ENCODE peak calls at places on chromosomes 6 and 20, in eight cellular contexts. One of them, this sample, is unnamed.

GRCh38 chr6:127914240-127914639 is 13.4 kb upstream of the THEMIS start:
- DNase-seq in NCI-H1105: no peak
- DNase-seq in stimulated activated naive B cell treated with anti-CD40 and anti-IgM and Interleukin-4, amounts not matched to agents 10 μg/mL and 1 μg/mL and 100 μg/mL, for 72 hours: no peak
- DNase-seq in left ventricle myocardium inferior: no peak
- DNase-seq in amygdala: no peak
- DNase-seq in hypothalamus: no peak
- DNase-seq in AG04450: no peak
- DNase-seq in T-helper 9 cell: no peak
- DNase-seq in this sample: no peak

GRCh38 chr6:127343753-127344659 is 597 bp upstream of the ECHDC1 start:
- DNase-seq in NCI-H1105: no peak
- DNase-seq in stimulated activated naive B cell treated with anti-CD40 and anti-IgM and Interleukin-4, amounts not matched to agents 10 μg/mL and 1 μg/mL and 100 μg/mL, for 72 hours: no peak
- DNase-seq in left ventricle myocardium inferior: no peak
- DNase-seq in amygdala: no peak
- DNase-seq in hypothalamus: no peak
- DNase-seq in AG04450: peak; percentile 41
- DNase-seq in T-helper 9 cell: no peak
- DNase-seq in this sample: no peak

GRCh38 chr20:32366380-32366779 is 8.2 kb downstream of the ASXL1 start:
- DNase-seq in NCI-H1105: no peak
- DNase-seq in stimulated activated naive B cell treated with anti-CD40 and anti-IgM and Interleukin-4, amounts not matched to agents 10 μg/mL and 1 μg/mL and 100 μg/mL, for 72 hours: no peak
- DNase-seq in left ventricle myocardium inferior: no peak
- DNase-seq in amygdala: no peak
- DNase-seq in hypothalamus: no peak
- DNase-seq in AG04450: no peak
- DNase-seq in T-helper 9 cell: no peak
- DNase-seq in this sample: no peak

GRCh38 chr6:20875369-20875963 is 341.2 kb downstream of the CDKAL1 start:
- DNase-seq in NCI-H1105: no peak
- DNase-seq in stimulated activated naive B cell treated with anti-CD40 and anti-IgM and Interleukin-4, amounts not matched to agents 10 μg/mL and 1 μg/mL and 100 μg/mL, for 72 hours: no peak
- DNase-seq in left ventricle myocardium inferior: no peak
- DNase-seq in amygdala: no peak
- DNase-seq in hypothalamus: no peak
- DNase-seq in AG04450: peak; percentile 18
- DNase-seq in T-helper 9 cell: no peak
- DNase-seq in this sample: no peak

GRCh38 chr6:143531720-143532504 is 20.4 kb upstream of the FUCA2 start:
- DNase-seq in NCI-H1105: no peak
- DNase-seq in stimulated activated naive B cell treated with anti-CD40 and anti-IgM and Interleukin-4, amounts not matched to agents 10 μg/mL and 1 μg/mL and 100 μg/mL, for 72 hours: no peak
- DNase-seq in left ventricle myocardium inferior: no peak
- DNase-seq in amygdala: no peak
- DNase-seq in hypothalamus: no peak
- DNase-seq in AG04450: no peak
- DNase-seq in T-helper 9 cell: no peak
- DNase-seq in this sample: no peak

GRCh38 chr20:53826597-53827291 is 233.1 kb upstream of the ZNF217 start:
- DNase-seq in NCI-H1105: no peak
- DNase-seq in stimulated activated naive B cell treated with anti-CD40 and anti-IgM and Interleukin-4, amounts not matched to agents 10 μg/mL and 1 μg/mL and 100 μg/mL, for 72 hours: peak; percentile 60
- DNase-seq in left ventricle myocardium inferior: no peak
- DNase-seq in amygdala: no peak
- DNase-seq in hypothalamus: no peak
- DNase-seq in AG04450: no peak
- DNase-seq in T-helper 9 cell: no peak
- DNase-seq in this sample: no peak

GRCh38 chr20:61442075-61442670 is 190.1 kb downstream of the CDH4 start:
- DNase-seq in NCI-H1105: no peak
- DNase-seq in stimulated activated naive B cell treated with anti-CD40 and anti-IgM and Interleukin-4, amounts not matched to agents 10 μg/mL and 1 μg/mL and 100 μg/mL, for 72 hours: no peak
- DNase-seq in left ventricle myocardium inferior: no peak
- DNase-seq in amygdala: no peak
- DNase-seq in hypothalamus: no peak
- DNase-seq in AG04450: no peak
- DNase-seq in T-helper 9 cell: no peak
- DNase-seq in this sample: no peak

GRCh38 chr6:159966339-159966738 is 2.5 kb upstream of the IGF2R start:
- DNase-seq in NCI-H1105: no peak
- DNase-seq in stimulated activated naive B cell treated with anti-CD40 and anti-IgM and Interleukin-4, amounts not matched to agents 10 μg/mL and 1 μg/mL and 100 μg/mL, for 72 hours: no peak
- DNase-seq in left ventricle myocardium inferior: no peak
- DNase-seq in amygdala: no peak
- DNase-seq in hypothalamus: no peak
- DNase-seq in AG04450: no peak
- DNase-seq in T-helper 9 cell: no peak
- DNase-seq in this sample: no peak

GRCh38 chr6:137332637-137333228 is 113.5 kb upstream of the IFNGR1 start:
- DNase-seq in NCI-H1105: no peak
- DNase-seq in stimulated activated naive B cell treated with anti-CD40 and anti-IgM and Interleukin-4, amounts not matched to agents 10 μg/mL and 1 μg/mL and 100 μg/mL, for 72 hours: no peak
- DNase-seq in left ventricle myocardium inferior: no peak
- DNase-seq in amygdala: no peak
- DNase-seq in hypothalamus: no peak
- DNase-seq in AG04450: no peak
- DNase-seq in T-helper 9 cell: no peak
- DNase-seq in this sample: no peak

GRCh38 chr6:163405412-163406309 is 8.9 kb upstream of the QKI start:
- DNase-seq in NCI-H1105: no peak
- DNase-seq in stimulated activated naive B cell treated with anti-CD40 and anti-IgM and Interleukin-4, amounts not matched to agents 10 μg/mL and 1 μg/mL and 100 μg/mL, for 72 hours: peak; percentile 15
- DNase-seq in left ventricle myocardium inferior: peak; percentile 69
- DNase-seq in amygdala: peak; percentile 76
- DNase-seq in hypothalamus: peak; percentile 54
- DNase-seq in AG04450: no peak
- DNase-seq in T-helper 9 cell: no peak
- DNase-seq in this sample: no peak

GRCh38 chr6:167510648-167511047 is 185.8 kb downstream of the TTLL2 start:
- DNase-seq in NCI-H1105: no peak
- DNase-seq in stimulated activated naive B cell treated with anti-CD40 and anti-IgM and Interleukin-4, amounts not matched to agents 10 μg/mL and 1 μg/mL and 100 μg/mL, for 72 hours: no peak
- DNase-seq in left ventricle myocardium inferior: no peak
- DNase-seq in amygdala: no peak
- DNase-seq in hypothalamus: no peak
- DNase-seq in AG04450: no peak
- DNase-seq in T-helper 9 cell: no peak
- DNase-seq in this sample: no peak

GRCh38 chr20:37394543-37395410 is 48.8 kb downstream of the SRC start:
- DNase-seq in NCI-H1105: no peak
- DNase-seq in stimulated activated naive B cell treated with anti-CD40 and anti-IgM and Interleukin-4, amounts not matched to agents 10 μg/mL and 1 μg/mL and 100 μg/mL, for 72 hours: no peak
- DNase-seq in left ventricle myocardium inferior: no peak
- DNase-seq in amygdala: no peak
- DNase-seq in hypothalamus: no peak
- DNase-seq in AG04450: no peak
- DNase-seq in T-helper 9 cell: no peak
- DNase-seq in this sample: no peak

GRCh38 chr6:144302701-144303351 is 17.7 kb downstream of the UTRN start:
- DNase-seq in NCI-H1105: no peak
- DNase-seq in stimulated activated naive B cell treated with anti-CD40 and anti-IgM and Interleukin-4, amounts not matched to agents 10 μg/mL and 1 μg/mL and 100 μg/mL, for 72 hours: no peak
- DNase-seq in left ventricle myocardium inferior: no peak
- DNase-seq in amygdala: no peak
- DNase-seq in hypothalamus: no peak
- DNase-seq in AG04450: no peak
- DNase-seq in T-helper 9 cell: no peak
- DNase-seq in this sample: no peak

GRCh38 chr6:154786144-154786868 is 53.1 kb downstream of the SCAF8 start:
- DNase-seq in NCI-H1105: no peak
- DNase-seq in stimulated activated naive B cell treated with anti-CD40 and anti-IgM and Interleukin-4, amounts not matched to agents 10 μg/mL and 1 μg/mL and 100 μg/mL, for 72 hours: no peak
- DNase-seq in left ventricle myocardium inferior: no peak
- DNase-seq in amygdala: no peak
- DNase-seq in hypothalamus: no peak
- DNase-seq in AG04450: no peak
- DNase-seq in T-helper 9 cell: no peak
- DNase-seq in this sample: no peak

GRCh38 chr6:166584813-166585429 is 1.6 kb downstream of the RAMACL start:
- DNase-seq in NCI-H1105: no peak
- DNase-seq in stimulated activated naive B cell treated with anti-CD40 and anti-IgM and Interleukin-4, amounts not matched to agents 10 μg/mL and 1 μg/mL and 100 μg/mL, for 72 hours: no peak
- DNase-seq in left ventricle myocardium inferior: no peak
- DNase-seq in amygdala: no peak
- DNase-seq in hypothalamus: no peak
- DNase-seq in AG04450: no peak
- DNase-seq in T-helper 9 cell: no peak
- DNase-seq in this sample: no peak

GRCh38 chr6:41536884-41537347 is 9.3 kb upstream of the FOXP4 start:
- DNase-seq in NCI-H1105: peak; percentile 89
- DNase-seq in stimulated activated naive B cell treated with anti-CD40 and anti-IgM and Interleukin-4, amounts not matched to agents 10 μg/mL and 1 μg/mL and 100 μg/mL, for 72 hours: no peak
- DNase-seq in left ventricle myocardium inferior: no peak
- DNase-seq in amygdala: no peak
- DNase-seq in hypothalamus: no peak
- DNase-seq in AG04450: no peak
- DNase-seq in T-helper 9 cell: no peak
- DNase-seq in this sample: no peak

GRCh38 chr6:147497472-147497871 is 11.0 kb upstream of the SAMD5 start:
- DNase-seq in NCI-H1105: no peak
- DNase-seq in stimulated activated naive B cell treated with anti-CD40 and anti-IgM and Interleukin-4, amounts not matched to agents 10 μg/mL and 1 μg/mL and 100 μg/mL, for 72 hours: no peak
- DNase-seq in left ventricle myocardium inferior: no peak
- DNase-seq in amygdala: no peak
- DNase-seq in hypothalamus: no peak
- DNase-seq in AG04450: no peak
- DNase-seq in T-helper 9 cell: no peak
- DNase-seq in this sample: no peak

GRCh38 chr6:142853244-142854180 is 91.5 kb downstream of the HIVEP2 start:
- DNase-seq in NCI-H1105: no peak
- DNase-seq in stimulated activated naive B cell treated with anti-CD40 and anti-IgM and Interleukin-4, amounts not matched to agents 10 μg/mL and 1 μg/mL and 100 μg/mL, for 72 hours: no peak
- DNase-seq in left ventricle myocardium inferior: no peak
- DNase-seq in amygdala: no peak
- DNase-seq in hypothalamus: no peak
- DNase-seq in AG04450: no peak
- DNase-seq in T-helper 9 cell: no peak
- DNase-seq in this sample: no peak

GRCh38 chr20:9609892-9610502 is 95.6 kb downstream of the LAMP5 start:
- DNase-seq in NCI-H1105: peak; percentile 68
- DNase-seq in stimulated activated naive B cell treated with anti-CD40 and anti-IgM and Interleukin-4, amounts not matched to agents 10 μg/mL and 1 μg/mL and 100 μg/mL, for 72 hours: no peak
- DNase-seq in left ventricle myocardium inferior: no peak
- DNase-seq in amygdala: peak; percentile 46
- DNase-seq in hypothalamus: no peak
- DNase-seq in AG04450: peak; percentile 36
- DNase-seq in T-helper 9 cell: peak; percentile 1
- DNase-seq in this sample: no peak

GRCh38 chr6:140731741-140732140 is 1357.3 kb upstream of the CITED2 start:
- DNase-seq in NCI-H1105: no peak
- DNase-seq in stimulated activated naive B cell treated with anti-CD40 and anti-IgM and Interleukin-4, amounts not matched to agents 10 μg/mL and 1 μg/mL and 100 μg/mL, for 72 hours: no peak
- DNase-seq in left ventricle myocardium inferior: no peak
- DNase-seq in amygdala: no peak
- DNase-seq in hypothalamus: no peak
- DNase-seq in AG04450: no peak
- DNase-seq in T-helper 9 cell: no peak
- DNase-seq in this sample: no peak

GRCh38 chr6:86407128-86407527 is 530.2 kb upstream of the HTR1E start:
- DNase-seq in NCI-H1105: no peak
- DNase-seq in stimulated activated naive B cell treated with anti-CD40 and anti-IgM and Interleukin-4, amounts not matched to agents 10 μg/mL and 1 μg/mL and 100 μg/mL, for 72 hours: no peak
- DNase-seq in left ventricle myocardium inferior: no peak
- DNase-seq in amygdala: no peak
- DNase-seq in hypothalamus: no peak
- DNase-seq in AG04450: no peak
- DNase-seq in T-helper 9 cell: no peak
- DNase-seq in this sample: no peak

GRCh38 chr6:41712651-41713103 is 22.7 kb downstream of the TFEB start:
- DNase-seq in NCI-H1105: no peak
- DNase-seq in stimulated activated naive B cell treated with anti-CD40 and anti-IgM and Interleukin-4, amounts not matched to agents 10 μg/mL and 1 μg/mL and 100 μg/mL, for 72 hours: no peak
- DNase-seq in left ventricle myocardium inferior: peak; percentile 80
- DNase-seq in amygdala: peak; percentile 89
- DNase-seq in hypothalamus: peak; percentile 94
- DNase-seq in AG04450: no peak
- DNase-seq in T-helper 9 cell: no peak
- DNase-seq in this sample: no peak

GRCh38 chr6:148952147-148953041 is 205.6 kb downstream of the UST start:
- DNase-seq in NCI-H1105: no peak
- DNase-seq in stimulated activated naive B cell treated with anti-CD40 and anti-IgM and Interleukin-4, amounts not matched to agents 10 μg/mL and 1 μg/mL and 100 μg/mL, for 72 hours: no peak
- DNase-seq in left ventricle myocardium inferior: no peak
- DNase-seq in amygdala: no peak
- DNase-seq in hypothalamus: no peak
- DNase-seq in AG04450: no peak
- DNase-seq in T-helper 9 cell: no peak
- DNase-seq in this sample: no peak

GRCh38 chr6:4180653-4181255 is 45.4 kb upstream of the ECI2 start:
- DNase-seq in NCI-H1105: no peak
- DNase-seq in stimulated activated naive B cell treated with anti-CD40 and anti-IgM and Interleukin-4, amounts not matched to agents 10 μg/mL and 1 μg/mL and 100 μg/mL, for 72 hours: no peak
- DNase-seq in left ventricle myocardium inferior: no peak
- DNase-seq in amygdala: no peak
- DNase-seq in hypothalamus: no peak
- DNase-seq in AG04450: peak; percentile 20
- DNase-seq in T-helper 9 cell: no peak
- DNase-seq in this sample: peak; percentile 53

GRCh38 chr6:44535446-44535845 is 147.9 kb downstream of the CDC5L start:
- DNase-seq in NCI-H1105: no peak
- DNase-seq in stimulated activated naive B cell treated with anti-CD40 and anti-IgM and Interleukin-4, amounts not matched to agents 10 μg/mL and 1 μg/mL and 100 μg/mL, for 72 hours: no peak
- DNase-seq in left ventricle myocardium inferior: no peak
- DNase-seq in amygdala: no peak
- DNase-seq in hypothalamus: no peak
- DNase-seq in AG04450: no peak
- DNase-seq in T-helper 9 cell: no peak
- DNase-seq in this sample: peak; percentile 42

GRCh38 chr20:3628502-3629314 is 34.5 kb downstream of the GFRA4 start:
- DNase-seq in NCI-H1105: no peak
- DNase-seq in stimulated activated naive B cell treated with anti-CD40 and anti-IgM and Interleukin-4, amounts not matched to agents 10 μg/mL and 1 μg/mL and 100 μg/mL, for 72 hours: no peak
- DNase-seq in left ventricle myocardium inferior: no peak
- DNase-seq in amygdala: no peak
- DNase-seq in hypothalamus: no peak
- DNase-seq in AG04450: no peak
- DNase-seq in T-helper 9 cell: no peak
- DNase-seq in this sample: no peak

GRCh38 chr20:22462975-22463914 is 121.1 kb downstream of the FOXA2 start:
- DNase-seq in NCI-H1105: peak; percentile 25
- DNase-seq in stimulated activated naive B cell treated with anti-CD40 and anti-IgM and Interleukin-4, amounts not matched to agents 10 μg/mL and 1 μg/mL and 100 μg/mL, for 72 hours: no peak
- DNase-seq in left ventricle myocardium inferior: no peak
- DNase-seq in amygdala: no peak
- DNase-seq in hypothalamus: no peak
- DNase-seq in AG04450: no peak
- DNase-seq in T-helper 9 cell: no peak
- DNase-seq in this sample: no peak

This sample was measured in osteocyte.